ENCODE peak calls at places on chromosome 2, in four cellular contexts. T is stimulated activated CD8-positive, alpha-beta memory T cell treated with anti-CD3 and anti-CD28 coated beads, Interleukin-4, amount 100 ng/mL, for 4 hours; S is aorta; J is astrocyte of the spinal cord. H is an unnamed sample.

GRCh38 chr2:3986530-3987258 is 283.3 kb downstream of the DCDC2C start:
- DNase-seq in T (no peak), S (no peak), J (no peak), H (no peak)

GRCh38 chr2:104448661-104449410 is 405.1 kb upstream of the POU3F3 start:
- DNase-seq in T (no peak), S (no peak), J (no peak), H (no peak)

GRCh38 chr2:187873132-187873531 is 318.9 kb upstream of the TFPI start:
- DNase-seq in T (no peak), S (no peak), J (no peak), H (no peak)

GRCh38 chr2:121080013-121080772 is 204.8 kb downstream of the TFCP2L1 start:
- DNase-seq in T (no peak), S (no peak), J (peak), H (no peak)

GRCh38 chr2:234147335-234147861 is 96.9 kb downstream of the SPP2 start:
- DNase-seq in T (no peak), S (no peak), J (no peak), H (no peak)

GRCh38 chr2:147588191-147588590 is 256.6 kb upstream of the ACVR2A start:
- DNase-seq in T (no peak), S (no peak), J (peak), H (no peak)

GRCh38 chr2:205408690-205409089 is 273.6 kb upstream of the NRP2 start:
- DNase-seq in T (no peak), S (no peak), J (peak), H (no peak)

GRCh38 chr2:8599421-8600242 is 82.2 kb upstream of the ID2 start:
- DNase-seq in T (no peak), S (no peak), J (no peak), H (no peak)

GRCh38 chr2:53403836-53404413 is 363.7 kb upstream of the CHAC2 start:
- DNase-seq in T (no peak), S (no peak), J (peak), H (no peak)

GRCh38 chr2:29223851-29224692 is 108.9 kb downstream of the CLIP4 start:
- DNase-seq in T (no peak), S (no peak), J (peak), H (no peak)

H was measured in activated naive CD8-positive, alpha-beta T cell treated with anti-CD3 and anti-CD28 coated beads, Interleukin-2, amount 50 U/mL, for 16 hours.